ENCODE peak calls at places on chromosomes 11 and 22, in nine cellular contexts. F, S, M, H, O, Y, Q, R and C are unnamed samples.

GRCh38 chr22:25361899-25362214 is 142.4 kb downstream of the CRYBB2 start:
- DNase-seq in M (no peak), R (no peak), F (no peak), O (no peak), H (no peak), S (no peak), Q (no peak), Y (no peak), C (no peak)

GRCh38 chr22:20258584-20259335 is 9.4 kb downstream of the RTN4R start:
- DNase-seq in Y (no peak), M (no peak), S (no peak), F (no peak), O (no peak), Q (no peak), H (no peak), R (no peak), C (no peak)

GRCh38 chr11:78203184-78203583 is 14.5 kb downstream of the USP35 start:
- DNase-seq in O (peak), S (no peak), R (no peak), Q (no peak), H (no peak), F (no peak), M (no peak), Y (no peak), C (no peak)

GRCh38 chr11:102685311-102685710 is 20.3 kb downstream of the MMP27 start:
- DNase-seq in O (no peak), F (no peak), M (no peak), Y (no peak), Q (peak), S (no peak), H (no peak), R (peak), C (no peak)

GRCh38 chr11:70080763-70081162 is 2.6 kb downstream of the ANO1 start:
- DNase-seq in Y (no peak), F (no peak), O (no peak), H (no peak), Q (peak), M (no peak), S (no peak), R (peak), C (peak)

GRCh38 chr22:29073618-29074275 is 912 bp downstream of the KREMEN1 start:
- DNase-seq in M (no peak), R (no peak), H (peak), O (no peak), Y (peak), Q (peak), S (no peak), F (no peak), C (no peak)

GRCh38 chr11:19829109-19829790 is 116.6 kb downstream of the NAV2 start:
- DNase-seq in F (no peak), Y (no peak), Q (peak), R (peak), S (no peak), O (no peak), M (no peak), H (no peak), C (peak)

GRCh38 chr11:3002346-3002745 is 10.2 kb upstream of the NAP1L4 start:
- DNase-seq in Q (no peak), H (no peak), F (no peak), S (no peak), Y (no peak), M (no peak), R (no peak), O (no peak), C (no peak)

GRCh38 chr11:117220999-117221774 is 10.7 kb downstream of the PCSK7 start:
- DNase-seq in Y (no peak), S (no peak), R (no peak), F (no peak), M (peak), O (no peak), H (peak), Q (no peak), C (no peak)

GRCh38 chr22:38032681-38033521 is 24.3 kb upstream of the PICK1 start:
- DNase-seq in O (no peak), R (no peak), M (peak), Y (no peak), H (no peak), S (peak), F (peak), Q (no peak), C (peak)

GRCh38 chr22:19060356-19061009 is 61.7 kb downstream of the DGCR2 start:
- DNase-seq in S (peak), Y (no peak), H (no peak), F (no peak), Q (peak), O (no peak), R (peak), M (no peak), C (peak)

GRCh38 chr11:76666830-76667229 is 3.7 kb downstream of the LRRC32 start:
- DNase-seq in F (no peak), Q (no peak), H (no peak), S (no peak), R (no peak), M (no peak), Y (no peak), O (no peak), C (no peak)

DNA sequence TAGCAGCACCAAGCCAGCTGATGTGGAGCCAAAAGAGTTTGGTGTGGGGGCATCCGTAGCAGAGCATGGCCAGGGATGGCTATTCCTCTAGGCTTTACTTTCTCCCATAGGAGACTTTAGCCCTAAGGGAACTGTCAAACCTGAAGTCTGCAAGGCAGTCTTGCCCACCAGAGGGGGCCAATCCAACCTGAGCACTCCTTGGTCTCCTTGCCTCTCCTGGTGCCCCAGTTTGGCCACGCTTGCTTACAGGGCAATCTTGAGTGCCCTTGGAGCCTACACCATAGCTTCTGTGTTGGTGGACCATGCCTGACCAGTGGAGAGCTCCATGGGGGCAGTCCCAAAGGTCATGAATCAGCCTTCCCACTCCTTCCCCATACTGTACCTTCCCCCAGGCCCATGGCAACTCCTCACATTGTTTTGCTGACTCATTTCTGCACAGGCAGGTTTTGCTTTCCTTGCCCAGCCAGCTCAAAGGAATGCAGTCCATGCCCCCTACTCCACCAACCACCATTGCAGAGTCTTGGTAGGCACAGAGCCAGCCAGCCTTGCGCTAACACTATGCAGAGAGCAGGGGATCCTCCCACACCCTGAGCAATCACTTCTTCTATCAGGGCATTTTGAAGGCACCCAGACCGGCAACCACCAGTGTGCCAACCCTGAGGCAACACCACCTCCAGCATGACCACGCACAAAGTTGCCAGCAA is 1421.2 kb upstream of the RAG2 start:
- DNase-seq in M (peak), O (no peak), S (no peak), Y (no peak), R (peak), H (no peak), Q (peak), F (no peak), C (peak)
- TF ChIP-seq CTCF in M (no peak), O (no peak), S (peak), Y (no peak), R (no peak), H (no peak), Q (no peak), F (no peak), C (peak)

GRCh38 chr11:120228794-120229384 is 11.1 kb upstream of the POU2F3 start:
- DNase-seq in F (no peak), Y (no peak), O (no peak), H (no peak), M (no peak), S (no peak), R (no peak), Q (no peak), C (no peak)
- TF ChIP-seq CTCF in F (peak), Y (no peak), O (no peak), H (no peak), M (peak), S (peak), R (no peak), Q (no peak), C (no peak)

GRCh38 chr11:32870676-32871075 is 21.9 kb upstream of the QSER1 start:
- DNase-seq in R (no peak), F (no peak), S (no peak), Y (no peak), O (no peak), Q (no peak), H (peak), M (peak), C (peak)
- TF ChIP-seq CTCF in R (no peak), F (no peak), S (peak), Y (peak), O (peak), Q (no peak), H (peak), M (peak), C (no peak)

GRCh38 chr11:21908211-21908610 is 284.7 kb upstream of the ANO5 start:
- DNase-seq in O (no peak), M (no peak), F (no peak), Q (no peak), Y (no peak), H (no peak), S (no peak), R (no peak), C (no peak)
- TF ChIP-seq CTCF in O (no peak), M (no peak), F (no peak), Q (no peak), Y (no peak), H (no peak), S (no peak), R (no peak), C (no peak)

GRCh38 chr22:22716136-22716535 is 71.7 kb downstream of the GGTLC2 start:
- DNase-seq in Y (no peak), O (no peak), S (no peak), Q (no peak), F (no peak), H (no peak), M (no peak), R (no peak), C (no peak)

GRCh38 chr22:22720724-22721261 is 76.4 kb downstream of the GGTLC2 start:
- DNase-seq in R (peak), O (no peak), S (no peak), Y (no peak), M (peak), H (no peak), Q (no peak), F (no peak), C (peak)

GRCh38 chr22:22721681-22722309 is 77.4 kb downstream of the GGTLC2 start:
- DNase-seq in O (peak), Y (no peak), R (peak), M (peak), H (no peak), S (peak), F (no peak), Q (no peak), C (peak)

GRCh38 chr22:22717723-22718122 is 73.3 kb downstream of the GGTLC2 start:
- DNase-seq in Y (no peak), H (no peak), S (no peak), O (no peak), F (no peak), R (no peak), Q (no peak), M (no peak), C (no peak)

GRCh38 chr22:22720201-22720723 is 75.8 kb downstream of the GGTLC2 start:
- DNase-seq in H (no peak), M (peak), Y (no peak), F (no peak), O (no peak), S (peak), R (no peak), Q (no peak), C (peak)
- TF ChIP-seq CTCF in H (peak), M (peak), Y (peak), F (peak), O (peak), S (peak), R (peak), Q (no peak), C (peak)

GRCh38 chr11:134596404-134596803 is 184.4 kb upstream of the B3GAT1 start:
- DNase-seq in R (no peak), S (no peak), Y (no peak), H (no peak), M (no peak), Q (no peak), F (no peak), O (no peak), C (no peak)

GRCh38 chr11:134589155-134589554 is 177.1 kb upstream of the B3GAT1 start:
- DNase-seq in O (no peak), Q (no peak), S (no peak), Y (no peak), F (no peak), M (no peak), R (no peak), H (no peak), C (no peak)

GRCh38 chr11:134597452-134597851 is 185.4 kb upstream of the B3GAT1 start:
- DNase-seq in O (no peak), M (no peak), R (no peak), S (no peak), Q (no peak), F (no peak), Y (no peak), H (no peak), C (no peak)

GRCh38 chr11:134587345-134587744 is 175.3 kb upstream of the B3GAT1 start:
- DNase-seq in Y (no peak), R (no peak), O (no peak), Q (no peak), M (no peak), F (no peak), S (no peak), H (no peak), C (no peak)

DNA sequence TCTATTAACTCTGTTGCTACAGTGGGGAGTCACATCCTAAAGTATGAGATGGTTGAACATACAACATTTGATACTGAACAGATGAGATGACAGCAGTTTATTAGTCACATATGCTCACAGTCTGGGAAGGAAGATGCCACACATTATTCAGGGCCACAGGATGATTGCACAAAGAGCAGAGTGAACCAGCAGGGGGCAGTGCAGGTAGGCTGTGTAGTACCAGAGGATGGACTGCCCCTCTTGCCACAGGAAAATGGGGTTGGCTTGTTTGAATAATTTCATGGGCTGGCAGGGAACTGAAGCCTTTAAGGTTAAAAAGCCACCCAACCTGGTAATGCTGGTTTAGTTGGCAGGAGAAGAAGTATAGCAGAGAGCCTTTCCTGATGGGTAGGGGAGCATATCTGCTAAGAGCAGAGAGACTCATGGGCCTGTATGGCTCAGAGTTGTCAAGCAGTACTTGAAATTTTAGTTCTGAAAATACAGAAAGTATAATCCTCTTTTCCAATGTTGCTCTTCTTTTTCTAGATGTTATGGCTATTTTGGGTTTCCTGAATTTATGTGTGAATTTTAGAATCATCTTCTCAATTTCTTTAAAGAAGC is 180.4 kb upstream of the B3GAT1 start:
- DNase-seq in Y (no peak), R (no peak), S (peak), M (peak), F (no peak), O (no peak), H (no peak), Q (no peak), C (peak)
- TF ChIP-seq CTCF in Y (no peak), R (peak), S (peak), M (peak), F (no peak), O (no peak), H (no peak), Q (no peak), C (no peak)

DNA sequence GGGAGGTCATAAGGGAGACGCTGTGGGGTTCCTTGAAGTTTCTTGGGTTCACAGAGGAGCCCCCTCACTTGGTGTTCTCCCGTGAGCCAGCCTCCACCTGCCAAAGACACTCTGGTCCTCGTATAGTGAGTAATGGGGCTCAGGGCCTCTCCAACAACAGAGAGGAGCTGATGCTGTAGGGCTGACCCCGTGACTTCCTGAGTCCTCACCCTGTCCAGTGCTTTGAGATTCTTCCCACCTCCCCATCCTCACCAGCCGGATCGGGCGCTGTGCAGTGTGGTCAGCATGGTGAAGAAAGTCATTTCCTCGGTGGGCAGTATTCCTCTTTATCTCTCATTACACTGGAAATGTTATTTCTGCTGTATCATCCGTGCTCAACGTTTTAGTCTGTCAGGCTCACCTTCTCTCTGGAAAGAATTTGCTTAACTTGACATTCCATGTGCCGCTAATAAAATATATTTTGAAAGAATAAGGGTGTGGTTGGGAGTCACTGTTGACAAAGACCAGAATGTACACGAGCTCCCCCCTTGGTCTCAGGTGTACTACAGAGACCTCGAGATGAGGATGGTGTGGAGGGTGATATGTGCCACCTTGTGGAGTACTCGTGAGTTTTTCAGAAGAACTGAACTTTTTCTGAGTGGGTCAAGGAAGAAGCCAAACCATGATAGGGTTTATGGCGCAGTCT is 25.7 kb upstream of the SCGB1A1 start:
- DNase-seq in H (no peak), R (peak), O (no peak), Q (peak), M (no peak), Y (no peak), F (no peak), S (no peak), C (peak)
- TF ChIP-seq CTCF in H (no peak), R (peak), O (peak), Q (peak), M (no peak), Y (no peak), F (no peak), S (peak), C (peak)

DNA sequence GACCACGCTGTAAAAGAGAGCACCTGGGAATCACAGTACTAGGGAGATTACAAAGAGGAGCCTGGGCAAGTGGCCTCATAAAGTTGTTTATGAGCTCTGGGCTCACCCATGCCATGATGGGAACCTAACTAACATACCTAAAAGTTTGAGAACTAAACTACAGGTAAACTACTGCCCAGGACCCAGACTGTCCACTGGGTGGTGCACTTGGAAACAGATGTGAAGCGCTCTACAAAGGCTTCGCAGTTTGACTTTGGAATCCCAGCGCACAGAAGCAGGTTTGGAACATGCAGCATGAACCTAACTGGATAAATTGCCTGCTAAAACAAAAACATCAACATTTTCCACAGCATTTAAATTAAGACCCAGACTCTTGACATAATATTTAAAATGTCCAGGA is 418.6 kb downstream of the FAM181B start:
- DNase-seq in H (no peak), Y (no peak), R (peak), S (no peak), O (no peak), M (no peak), Q (peak), F (no peak), C (peak)
- TF ChIP-seq CTCF in H (peak), Y (no peak), R (peak), S (no peak), O (no peak), M (no peak), Q (no peak), F (no peak), C (peak)

GRCh38 chr11:116217441-116217840 is 555.3 kb downstream of the BUD13 start:
- DNase-seq in Y (no peak), R (no peak), S (no peak), H (no peak), O (no peak), F (no peak), M (no peak), Q (no peak), C (no peak)
- TF ChIP-seq CTCF in Y (no peak), R (no peak), S (no peak), H (no peak), O (no peak), F (no peak), M (no peak), Q (no peak), C (no peak)